ENCODE peak calls at places on chromosomes 12 and 14, in four cellular contexts. K is ovary, G is BE2C, C is epithelial cell of esophagus. B is an unnamed sample.

GRCh38 chr14:49584058-49584457 is 2.1 kb downstream of the RPS29 start:
- DNase-seq in C (no peak), K (no peak), G (no peak), B (no peak)

GRCh38 chr14:55699131-55700057 is 119.4 kb downstream of the KTN1 start:
- DNase-seq in K (no peak), C (peak), G (peak), B (no peak)

GRCh38 chr14:63492391-63492790 is 50.8 kb downstream of the PPP2R5E start:
- DNase-seq in G (no peak), C (peak), K (no peak), B (no peak)

GRCh38 chr12:132151145-132151765 is 7.0 kb downstream of the NOC4L start:
- DNase-seq in G (peak), K (no peak), C (no peak), B (no peak)

GRCh38 chr12:49331360-49332222 is 5.4 kb downstream of the C1QL4 start:
- DNase-seq in K (peak), C (peak), G (peak), B (no peak)

GRCh38 chr14:95040723-95041476 is 116.4 kb downstream of the DICER1 start:
- DNase-seq in G (no peak), K (no peak), C (no peak), B (no peak)

GRCh38 chr12:119749666-119750065 is 81.7 kb downstream of the PRKAB1 start:
- DNase-seq in K (no peak), G (no peak), C (peak), B (no peak)

GRCh38 chr14:69333791-69334337 is 64.2 kb downstream of the ERH start:
- DNase-seq in K (no peak), C (no peak), G (no peak), B (no peak)

GRCh38 chr12:33438890-33439586 is 581 bp downstream of the SYT10 start:
- DNase-seq in C (peak), G (no peak), K (no peak), B (no peak)

GRCh38 chr14:54724772-54725325 is 157.9 kb downstream of the SAMD4A start:
- DNase-seq in C (no peak), G (no peak), K (no peak), B (no peak)

GRCh38 chr12:50257226-50258166 is 25.8 kb downstream of the LIMA1 start:
- DNase-seq in C (peak), K (peak), G (no peak), B (no peak)

GRCh38 chr12:90000721-90001120 is 292.1 kb upstream of the ATP2B1 start:
- DNase-seq in C (no peak), K (no peak), G (no peak), B (no peak)

GRCh38 chr12:18895946-18896345 is 158.0 kb downstream of the CAPZA3 start:
- DNase-seq in K (no peak), G (peak), C (no peak), B (no peak)

GRCh38 chr12:132291402-132292175 is 37.8 kb downstream of the GALNT9 start:
- DNase-seq in K (no peak), C (no peak), G (no peak), B (no peak)

GRCh38 chr12:45290218-45290609 is 74.3 kb downstream of the ANO6 start:
- DNase-seq in G (no peak), C (peak), K (no peak), B (no peak)

GRCh38 chr14:52351191-52351560 is 37.1 kb downstream of the PTGER2 start:
- DNase-seq in G (no peak), K (no peak), C (no peak), B (no peak)

GRCh38 chr12:82527165-82527780 is 159.4 kb upstream of the TMTC2 start:
- DNase-seq in G (peak), C (peak), K (no peak), B (peak)

GRCh38 chr12:106195638-106196037 is 52.2 kb downstream of the CKAP4 start:
- DNase-seq in G (no peak), K (peak), C (no peak), B (no peak)

GRCh38 chr14:64544607-64545312 is 4.2 kb downstream of the HSPA2 start:
- DNase-seq in G (no peak), K (no peak), C (no peak), B (no peak)
- H3K4me3 ChIP-seq in G (no peak), K (no peak), C (no peak), B (no peak)

GRCh38 chr12:11075642-11076041 is 13.5 kb upstream of the TAS2R46 start:
- DNase-seq in G (no peak), K (no peak), C (no peak), B (no peak)

GRCh38 chr12:11081987-11082386 is 10.1 kb downstream of the TAS2R43 start:
- DNase-seq in G (no peak), K (no peak), C (no peak), B (no peak)

GRCh38 chr12:11078246-11078645 is 13.9 kb downstream of the TAS2R43 start:
- DNase-seq in K (no peak), G (no peak), C (no peak), B (no peak)
- H3K4me3 ChIP-seq in K (no peak), G (no peak), C (no peak), B (no peak)

GRCh38 chr12:53208435-53208834 is 1.4 kb upstream of the ITGB7 start:
- DNase-seq in G (no peak), K (peak), C (no peak), B (no peak)

GRCh38 chr12:53208877-53209463 is 1.9 kb upstream of the ITGB7 start:
- DNase-seq in C (no peak), K (no peak), G (no peak), B (peak)

GRCh38 chr12:53207042-53207441 is at the start of gene ITGB7:
- DNase-seq in K (no peak), C (peak), G (no peak), B (peak)

GRCh38 chr12:53204351-53204750 is 2.7 kb downstream of the ITGB7 start:
- DNase-seq in K (no peak), G (no peak), C (no peak), B (no peak)

DNA sequence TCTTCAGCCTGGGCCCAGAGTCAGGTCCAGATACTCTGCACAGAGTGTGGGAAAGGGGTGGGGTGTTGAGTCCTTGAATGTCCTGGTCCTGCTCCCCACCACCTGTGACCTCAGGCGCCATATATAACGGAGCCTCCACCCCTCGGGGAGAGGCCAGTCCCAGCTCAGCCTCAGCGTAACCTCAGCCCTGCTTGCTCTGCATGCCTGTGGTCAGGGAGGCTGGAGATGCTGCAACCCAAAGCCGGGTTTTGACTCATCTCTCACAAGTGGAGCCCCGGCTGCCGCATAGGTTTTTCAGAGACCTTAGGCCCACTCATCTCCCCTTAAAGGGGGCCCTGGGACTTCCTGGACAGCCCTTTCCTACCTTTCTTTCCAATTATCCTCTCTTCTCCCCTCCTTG is 1.3 kb downstream of the ITGB7 start:
- DNase-seq in C (peak), G (no peak), K (no peak), B (no peak)
- H3K4me3 ChIP-seq in C (no peak), G (no peak), K (no peak), B (no peak)

DNA sequence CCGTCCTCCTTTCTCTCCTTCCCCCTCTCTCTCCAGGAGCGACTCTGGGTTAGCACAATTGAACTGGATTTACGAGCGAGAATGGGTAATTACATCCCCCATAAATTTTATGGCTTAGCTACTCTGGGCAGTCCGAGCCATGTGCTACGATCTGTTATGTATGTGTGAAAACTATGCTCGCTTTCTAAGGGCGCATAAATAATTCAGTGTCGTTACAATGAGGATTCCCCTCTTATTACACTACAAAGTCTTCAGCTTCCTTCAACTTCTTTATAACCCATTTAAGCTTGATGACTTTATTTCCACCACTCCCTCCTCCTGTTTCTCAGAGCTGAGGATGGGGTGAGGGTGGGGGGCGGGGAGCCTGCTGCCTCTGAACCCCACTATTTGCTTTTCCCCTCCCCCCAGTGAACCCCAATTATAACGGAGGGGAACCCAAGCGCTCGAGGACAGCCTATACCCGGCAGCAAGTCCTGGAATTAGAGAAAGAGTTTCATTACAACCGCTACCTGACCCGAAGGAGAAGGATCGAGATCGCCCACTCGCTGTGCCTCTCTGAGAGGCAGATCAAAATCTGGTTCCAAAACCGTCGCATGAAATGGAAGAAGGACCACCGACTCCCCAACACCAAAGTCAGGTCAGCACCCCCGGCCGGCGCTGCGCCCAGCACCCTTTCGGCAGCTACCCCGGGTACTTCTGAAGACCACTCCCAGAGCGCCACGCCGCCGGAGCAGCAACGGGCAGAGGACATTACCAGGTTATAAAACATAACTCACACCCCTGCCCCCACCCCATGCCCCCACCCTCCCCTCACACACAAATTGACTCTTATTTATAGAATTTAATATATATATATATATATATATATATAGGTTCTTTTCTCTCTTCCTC is 1.1 kb downstream of the HOXC4 start:
- DNase-seq in C (no peak), G (no peak), K (no peak), B (no peak)
- H3K4me3 ChIP-seq in C (peak), G (peak), K (peak), B (peak)

GRCh38 chr12:52690351-52691075 is 10.3 kb upstream of the KRT1 start:
- DNase-seq in G (no peak), C (no peak), K (no peak), B (no peak)
- H3K4me3 ChIP-seq in G (peak), C (no peak), K (no peak), B (peak)

GRCh38 chr12:94769746-94770396 is 119.5 kb upstream of the TMCC3 start:
- DNase-seq in C (no peak), K (no peak), G (no peak), B (no peak)
- H3K4me3 ChIP-seq in C (no peak), K (no peak), G (no peak), B (no peak)

DNA sequence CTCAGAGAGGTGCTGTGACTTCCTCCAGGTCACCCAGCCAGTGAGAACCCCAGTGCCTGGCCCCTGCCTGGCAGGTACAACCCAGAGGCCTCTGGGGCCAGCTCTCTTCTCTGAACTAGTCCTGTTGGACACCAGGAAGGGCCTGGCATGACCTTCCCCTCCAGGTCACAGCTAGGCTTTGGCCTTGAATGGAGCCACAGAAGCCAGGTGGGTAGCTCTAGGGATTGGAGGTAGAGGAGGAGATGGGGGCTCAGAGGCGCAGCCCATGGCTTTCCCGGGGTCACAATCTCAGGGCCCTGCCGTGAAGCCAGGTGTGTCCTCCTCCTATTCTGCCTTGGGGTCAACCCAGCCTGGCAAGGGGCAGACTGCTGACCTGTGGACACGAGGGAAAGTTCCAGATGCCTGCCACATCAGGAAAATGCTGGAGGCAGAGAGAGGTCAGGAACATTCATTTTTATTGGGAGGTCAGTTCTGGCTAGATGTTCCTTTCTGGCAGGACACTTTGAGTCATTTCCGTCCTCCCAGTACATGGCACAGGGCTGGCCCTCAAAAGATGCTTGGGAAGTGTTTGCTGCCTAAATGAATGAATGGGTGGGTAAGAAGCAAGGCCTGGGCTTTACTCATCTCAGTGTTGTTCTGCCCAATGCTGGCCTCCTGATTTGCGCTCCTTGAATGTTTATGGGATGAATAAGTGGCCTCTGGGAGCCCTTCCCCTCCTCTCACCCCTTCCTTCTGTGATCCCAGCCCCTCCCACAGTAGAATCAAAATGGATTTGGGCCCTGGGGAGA is 25.4 kb downstream of the FAM222A start:
- DNase-seq in G (peak), C (no peak), K (peak), B (no peak)
- H3K4me3 ChIP-seq in G (no peak), C (no peak), K (no peak), B (no peak)

GRCh38 chr12:21775130-21775920 is 819 bp upstream of the KCNJ8 start:
- DNase-seq in G (no peak), K (no peak), C (no peak), B (no peak)

GRCh38 chr12:21773263-21773741 is 1.2 kb downstream of the KCNJ8 start:
- DNase-seq in C (no peak), K (peak), G (peak), B (no peak)

GRCh38 chr12:21776242-21776641 is 1.7 kb upstream of the KCNJ8 start:
- DNase-seq in C (no peak), G (no peak), K (no peak), B (no peak)

GRCh38 chr12:21774358-21775129 is at the start of gene KCNJ8:
- DNase-seq in G (peak), C (no peak), K (peak), B (no peak)

DNA sequence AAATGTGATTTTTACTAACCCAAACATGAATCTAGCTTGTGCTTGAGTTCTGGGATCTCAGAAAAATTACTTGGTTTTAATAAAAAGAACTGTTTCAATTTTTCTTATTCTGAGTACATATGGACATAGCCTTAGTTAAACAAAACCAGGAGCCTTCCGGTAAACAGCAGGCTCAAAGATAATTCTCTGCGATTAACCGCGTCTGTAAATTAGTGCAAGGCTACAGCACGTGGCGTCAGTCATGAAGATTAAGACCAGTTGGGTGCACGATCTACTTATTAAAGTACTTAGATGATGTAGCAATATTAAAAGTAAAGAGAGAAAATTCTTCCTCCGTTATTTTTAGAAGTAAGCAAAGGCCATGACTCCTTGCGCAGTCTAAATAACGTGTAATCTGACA is 707 bp downstream of the KCNJ8 start:
- DNase-seq in G (peak), K (no peak), C (no peak), B (no peak)
- H3K4me3 ChIP-seq in G (peak), K (peak), C (no peak), B (no peak)

B was measured in Jurkat, Clone E6-1.